ENCODE peak calls at places on chromosomes 5 and 9, in ten cellular contexts. B is NT2/D1; I is kidney tubule cell; Q is C1 segment of cervical spinal cord; H is HCT116; D is HTR-8/SVneo; V is amniotic stem cell; N is EL; M is colonic mucosa; S is activated CD8-positive, alpha-beta memory T cell treated with anti-CD3 and anti-CD28 coated beads, Interleukin-2, amount 50 U/mL, for 48 hours. U is an unnamed sample.

GRCh38 chr9:80650964-80651555 is 1038.3 kb downstream of the TLE1 start:
- DNase-seq in B (no peak), I (peak), Q (no peak), H (no peak), D (no peak), V (peak), N (peak), M (no peak), S (no peak), U (no peak)

GRCh38 chr5:32076699-32077695 is 97.1 kb downstream of the GOLPH3 start:
- DNase-seq in B (no peak), I (peak), Q (no peak), H (peak), D (peak), V (peak), N (peak), M (peak), S (no peak), U (no peak)

GRCh38 chr9:88732128-88732527 is 197.2 kb downstream of the NXNL2 start:
- DNase-seq in B (no peak), I (no peak), Q (peak), H (no peak), D (no peak), V (no peak), N (peak), M (no peak), S (no peak), U (no peak)

GRCh38 chr9:4530375-4530774 is 40.1 kb downstream of the SLC1A1 start:
- DNase-seq in B (no peak), I (peak), Q (no peak), H (peak), D (no peak), V (no peak), N (peak), M (no peak), S (no peak), U (no peak)

GRCh38 chr5:87136733-87137132 is 130.9 kb upstream of the RASA1 start:
- DNase-seq in B (no peak), I (no peak), Q (no peak), H (no peak), D (no peak), V (no peak), N (no peak), M (no peak), S (no peak), U (no peak)

GRCh38 chr9:21452681-21453080 is 12.4 kb downstream of the IFNA1 start:
- DNase-seq in B (no peak), I (peak), Q (no peak), H (no peak), D (no peak), V (no peak), N (no peak), M (no peak), S (no peak), U (no peak)

GRCh38 chr9:86676426-86676825 is 270.9 kb downstream of the GAS1 start:
- DNase-seq in B (no peak), I (no peak), Q (no peak), H (no peak), D (no peak), V (no peak), N (no peak), M (no peak), S (no peak), U (no peak)

GRCh38 chr5:64666058-64666457 is 24.2 kb upstream of the SHISAL2B start:
- DNase-seq in B (no peak), I (peak), Q (no peak), H (no peak), D (no peak), V (peak), N (peak), M (no peak), S (no peak), U (no peak)

GRCh38 chr5:160787247-160787646 is 64.8 kb downstream of the ATP10B start:
- DNase-seq in B (no peak), I (peak), Q (no peak), H (no peak), D (no peak), V (no peak), N (no peak), M (peak), S (no peak), U (no peak)

GRCh38 chr5:137312060-137312459 is 187.1 kb downstream of the SPOCK1 start:
- DNase-seq in B (peak), I (no peak), Q (no peak), H (no peak), D (no peak), V (no peak), N (no peak), M (no peak), S (no peak), U (no peak)

GRCh38 chr5:115738807-115739206 is 77.7 kb downstream of the CDO1 start:
- DNase-seq in B (no peak), I (no peak), Q (no peak), H (no peak), D (no peak), V (no peak), N (no peak), M (no peak), S (no peak), U (no peak)

GRCh38 chr9:98008764-98009163 is 25.6 kb downstream of the ANP32B start:
- DNase-seq in B (no peak), I (no peak), Q (no peak), H (no peak), D (no peak), V (no peak), N (no peak), M (no peak), S (no peak), U (no peak)

GRCh38 chr5:135156715-135157404 is 122.8 kb upstream of the PITX1 start:
- DNase-seq in B (no peak), I (peak), Q (no peak), H (no peak), D (no peak), V (no peak), N (no peak), M (no peak), S (no peak), U (no peak)

GRCh38 chr5:56301041-56301440 is 67.9 kb upstream of the ANKRD55 start:
- DNase-seq in B (no peak), I (peak), Q (no peak), H (no peak), D (no peak), V (no peak), N (peak), M (no peak), S (no peak), U (no peak)

GRCh38 chr5:179165421-179166170 is 105.4 kb downstream of the ZNF354C start:
- DNase-seq in B (no peak), I (no peak), Q (no peak), H (no peak), D (no peak), V (no peak), N (no peak), M (no peak), S (no peak), U (no peak)

GRCh38 chr9:19934301-19934868 is 145.5 kb upstream of the SLC24A2 start:
- DNase-seq in B (peak), I (peak), Q (peak), H (no peak), D (no peak), V (no peak), N (peak), M (peak), S (no peak), U (peak)

GRCh38 chr5:144191998-144192397 is 21.3 kb downstream of the KCTD16 start:
- DNase-seq in B (no peak), I (peak), Q (no peak), H (peak), D (peak), V (peak), N (peak), M (no peak), S (no peak), U (no peak)

GRCh38 chr5:14364576-14365472 is 216.8 kb upstream of the OTULINL start:
- DNase-seq in B (no peak), I (peak), Q (no peak), H (peak), D (peak), V (no peak), N (no peak), M (peak), S (no peak), U (no peak)

GRCh38 chr5:76303917-76304316 is 99.2 kb upstream of the IQGAP2 start:
- DNase-seq in B (no peak), I (peak), Q (no peak), H (no peak), D (no peak), V (no peak), N (no peak), M (peak), S (peak), U (no peak)

GRCh38 chr9:122206118-122207046 is 22.4 kb downstream of the LHX6 start:
- DNase-seq in B (no peak), I (peak), Q (no peak), H (no peak), D (peak), V (peak), N (peak), M (no peak), S (no peak), U (no peak)

GRCh38 chr9:23695572-23695971 is 130.5 kb downstream of the ELAVL2 start:
- DNase-seq in B (no peak), I (no peak), Q (no peak), H (no peak), D (no peak), V (no peak), N (no peak), M (no peak), S (no peak), U (no peak)

GRCh38 chr9:8287970-8288369 is 488.4 kb upstream of the DMAC1 start:
- DNase-seq in B (no peak), I (no peak), Q (no peak), H (no peak), D (no peak), V (no peak), N (no peak), M (no peak), S (no peak), U (no peak)

GRCh38 chr5:52947851-52948250 is 41.3 kb upstream of the ITGA2 start:
- DNase-seq in B (no peak), I (no peak), Q (no peak), H (no peak), D (no peak), V (no peak), N (no peak), M (no peak), S (no peak), U (no peak)

GRCh38 chr9:136172412-136173079 is 32.4 kb downstream of the LHX3 start:
- DNase-seq in B (no peak), I (peak), Q (no peak), H (no peak), D (no peak), V (no peak), N (no peak), M (no peak), S (no peak), U (no peak)

GRCh38 chr9:129630967-129631672 is 5.2 kb downstream of the NTMT1 start:
- DNase-seq in B (no peak), I (peak), Q (peak), H (no peak), D (no peak), V (no peak), N (peak), M (no peak), S (no peak), U (no peak)

GRCh38 chr9:106682420-106682819 is 180.5 kb upstream of the ZNF462 start:
- DNase-seq in B (no peak), I (peak), Q (no peak), H (no peak), D (no peak), V (no peak), N (no peak), M (no peak), S (no peak), U (no peak)

GRCh38 chr5:9545959-9546851 is at the start of gene SEMA5A:
- DNase-seq in B (no peak), I (peak), Q (peak), H (no peak), D (peak), V (peak), N (peak), M (peak), S (peak), U (peak)

GRCh38 chr5:120152472-120152871 is 311.6 kb upstream of the PRR16 start:
- DNase-seq in B (no peak), I (peak), Q (no peak), H (no peak), D (peak), V (peak), N (peak), M (no peak), S (no peak), U (no peak)

GRCh38 chr5:151570512-151571269 is 20.4 kb downstream of the FAT2 start:
- DNase-seq in B (no peak), I (peak), Q (no peak), H (peak), D (no peak), V (no peak), N (no peak), M (no peak), S (no peak), U (no peak)

GRCh38 chr5:74017786-74018211 is 391.8 kb downstream of the ARHGEF28 start:
- DNase-seq in B (no peak), I (peak), Q (peak), H (peak), D (peak), V (peak), N (peak), M (no peak), S (no peak), U (no peak)

GRCh38 chr5:157172408-157172807 is 6.3 kb upstream of the GARIN3 start:
- DNase-seq in B (no peak), I (no peak), Q (no peak), H (no peak), D (no peak), V (no peak), N (no peak), M (no peak), S (peak), U (no peak)

GRCh38 chr5:1772634-1773033 is 27.0 kb downstream of the MRPL36 start:
- DNase-seq in B (no peak), I (no peak), Q (no peak), H (peak), D (peak), V (no peak), N (peak), M (no peak), S (no peak), U (no peak)

GRCh38 chr5:180154821-180155220 is 54.2 kb downstream of the RASGEF1C start:
- DNase-seq in B (no peak), I (no peak), Q (no peak), H (no peak), D (no peak), V (no peak), N (no peak), M (peak), S (no peak), U (no peak)

U was measured in psoas muscle.